ENCODE peak calls at places on chromosomes 7 and 10, in nine cellular contexts. Q is hepatocyte, N is HepG2, S is right lobe of liver, Z is neural progenitor cell, A is A549, M is psoas muscle, W is spleen, B is body of pancreas. C is an unnamed sample. For H3K4me1, the result is how much of the 10 kb centered on the place peaks cover.

GRCh38 chr10:79019961-79020491 is 48.7 kb upstream of the ZMIZ1 start:
- DNase-seq in W (peak), B (no peak), S (peak), M (peak), Q (peak), N (peak), A (no peak), Z (no peak), C (no peak)

GRCh38 chr7:44084695-44085094 is 2.4 kb upstream of the POLM start:
- DNase-seq in W (no peak), B (no peak), M (no peak), N (no peak), Z (no peak), S (no peak), Q (no peak), A (no peak), C (no peak)

GRCh38 chr10:35005868-35006267 is 84.3 kb downstream of the CUL2 start:
- DNase-seq in Q (no peak), Z (no peak), A (peak), M (no peak), W (no peak), S (no peak), B (no peak), N (no peak), C (no peak)

GRCh38 chr7:129917934-129918333 is 34.8 kb downstream of the UBE2H start:
- DNase-seq in S (no peak), M (no peak), W (no peak), Z (no peak), A (no peak), B (no peak), Q (no peak), N (no peak), C (no peak)

GRCh38 chr10:103232772-103233488 is 12.8 kb upstream of the RPEL1 start:
- DNase-seq in Q (no peak), A (no peak), N (peak), M (no peak), B (no peak), S (no peak), Z (no peak), W (no peak), C (no peak)

GRCh38 chr10:66259836-66260235 is 666.0 kb upstream of the LRRTM3 start:
- DNase-seq in N (no peak), A (no peak), B (no peak), Z (no peak), M (no peak), W (no peak), S (no peak), Q (no peak), C (no peak)

GRCh38 chr10:48800283-48800675 is 115.6 kb downstream of the WDFY4 start:
- DNase-seq in N (no peak), B (no peak), M (no peak), Z (no peak), Q (no peak), A (no peak), W (no peak), S (no peak), C (no peak)

GRCh38 chr7:29826530-29826822 is 20.2 kb downstream of the WIPF3 start:
- DNase-seq in N (no peak), S (no peak), Q (no peak), B (no peak), A (no peak), M (no peak), W (no peak), Z (no peak), C (no peak)

GRCh38 chr10:108849688-108850087 is 1073.6 kb downstream of the XPNPEP1 start:
- DNase-seq in W (no peak), S (no peak), A (no peak), N (no peak), Z (no peak), Q (no peak), M (no peak), B (no peak), C (no peak)
- H3K27ac ChIP-seq in W (no peak), S (no peak), A (no peak), N (no peak), Z (no peak), Q (no peak), M (no peak), B (no peak), C (no peak)

DNA sequence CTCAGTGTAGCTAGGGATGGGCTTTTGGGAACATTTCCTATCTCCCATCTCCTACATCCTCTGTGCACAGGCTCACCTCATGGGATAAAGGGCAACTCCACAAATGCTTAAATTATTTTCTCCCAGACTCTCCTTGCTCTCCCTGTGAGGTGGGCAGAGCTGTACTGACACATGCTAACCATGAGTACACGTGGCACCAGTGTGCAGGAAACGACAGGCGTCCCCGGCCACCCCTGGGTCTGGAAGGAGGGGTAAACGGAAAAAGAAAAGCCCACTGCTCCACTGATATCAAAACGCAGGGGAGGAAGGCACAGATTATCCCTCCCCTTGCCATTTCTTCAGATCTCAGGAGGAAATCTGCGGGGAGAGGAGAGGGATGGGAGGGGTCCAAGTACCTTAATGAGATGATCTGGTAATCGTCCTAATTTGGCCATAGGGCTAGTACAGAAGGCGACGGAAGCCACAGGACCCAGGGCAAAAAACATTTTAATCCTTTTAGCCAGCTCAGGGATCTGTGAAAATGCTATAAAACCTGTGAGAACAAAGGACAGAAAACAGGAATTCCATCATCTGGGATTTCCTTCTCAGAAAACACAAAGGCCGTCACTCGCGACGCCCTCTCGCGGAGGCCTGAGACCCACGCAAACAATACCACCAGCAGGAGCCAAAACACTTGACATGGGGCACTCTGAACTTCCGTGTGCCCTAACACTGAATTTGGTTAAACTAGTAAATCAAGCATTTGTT is 17.8 kb upstream of the CH25H start:
- DNase-seq in A (no peak), B (no peak), M (no peak), Q (peak), S (no peak), W (no peak), N (no peak), Z (peak), C (no peak)
- TF ChIP-seq CTCF in A (no peak), B (peak), M (peak), Q (peak), S (no peak), W (peak), N (no peak), Z (peak), C (no peak)

GRCh38 chr10:26441491-26442214 is 3.5 kb downstream of the APBB1IP start:
- DNase-seq in Q (no peak), M (no peak), Z (no peak), S (no peak), A (no peak), N (no peak), W (no peak), B (no peak), C (no peak)

GRCh38 chr10:26448292-26448691 is 10.2 kb downstream of the APBB1IP start:
- DNase-seq in N (no peak), Q (no peak), M (no peak), W (no peak), A (no peak), B (no peak), S (no peak), Z (no peak), C (no peak)

GRCh38 chr10:26448706-26449435 is 10.7 kb downstream of the APBB1IP start:
- DNase-seq in A (no peak), N (no peak), W (no peak), B (no peak), M (no peak), S (no peak), Z (no peak), Q (no peak), C (no peak)

GRCh38 chr10:26446258-26446657 is 8.1 kb downstream of the APBB1IP start:
- DNase-seq in W (no peak), Z (no peak), A (no peak), B (no peak), S (no peak), M (no peak), Q (no peak), N (no peak), C (no peak)

GRCh38 chr10:26445411-26446031 is 7.4 kb downstream of the APBB1IP start:
- DNase-seq in B (no peak), Z (no peak), Q (no peak), N (no peak), S (no peak), M (no peak), A (no peak), W (no peak), C (no peak)
- H3K4me1 ChIP-seq in B (under half), Z (under half), Q (under half), N (under half), S (under half), M (under half), A (under half), W (half or more), C (under half)

GRCh38 chr10:127937069-127937468 is 30.2 kb downstream of the PTPRE start:
- DNase-seq in N (no peak), M (no peak), A (no peak), W (no peak), Z (no peak), B (no peak), S (no peak), Q (no peak), C (no peak)

GRCh38 chr10:127937915-127938440 is 31.1 kb downstream of the PTPRE start:
- DNase-seq in Q (no peak), M (no peak), S (no peak), Z (no peak), B (no peak), A (no peak), N (no peak), W (no peak), C (no peak)

GRCh38 chr10:127932521-127933270 is 25.8 kb downstream of the PTPRE start:
- DNase-seq in W (no peak), N (no peak), S (no peak), B (no peak), A (no peak), M (no peak), Z (no peak), Q (no peak), C (no peak)

GRCh38 chr10:127934383-127934782 is 27.5 kb downstream of the PTPRE start:
- DNase-seq in N (no peak), Q (no peak), S (no peak), Z (no peak), A (no peak), B (no peak), W (no peak), M (no peak), C (peak)

GRCh38 chr10:127935115-127935561 is 28.2 kb downstream of the PTPRE start:
- DNase-seq in Z (no peak), W (no peak), Q (no peak), M (peak), B (no peak), S (no peak), A (no peak), N (no peak), C (no peak)
- H3K27ac ChIP-seq in Z (no peak), W (no peak), Q (no peak), M (no peak), B (no peak), S (no peak), A (no peak), N (no peak), C (no peak)

GRCh38 chr10:9301148-9301547 is 1246.7 kb downstream of the GATA3 start:
- DNase-seq in Q (no peak), A (no peak), S (no peak), W (no peak), B (no peak), N (no peak), Z (no peak), M (no peak), C (no peak)
- TF ChIP-seq CTCF in Q (peak), A (peak), S (no peak), W (no peak), B (no peak), N (peak), Z (peak), M (no peak), C (no peak)

DNA sequence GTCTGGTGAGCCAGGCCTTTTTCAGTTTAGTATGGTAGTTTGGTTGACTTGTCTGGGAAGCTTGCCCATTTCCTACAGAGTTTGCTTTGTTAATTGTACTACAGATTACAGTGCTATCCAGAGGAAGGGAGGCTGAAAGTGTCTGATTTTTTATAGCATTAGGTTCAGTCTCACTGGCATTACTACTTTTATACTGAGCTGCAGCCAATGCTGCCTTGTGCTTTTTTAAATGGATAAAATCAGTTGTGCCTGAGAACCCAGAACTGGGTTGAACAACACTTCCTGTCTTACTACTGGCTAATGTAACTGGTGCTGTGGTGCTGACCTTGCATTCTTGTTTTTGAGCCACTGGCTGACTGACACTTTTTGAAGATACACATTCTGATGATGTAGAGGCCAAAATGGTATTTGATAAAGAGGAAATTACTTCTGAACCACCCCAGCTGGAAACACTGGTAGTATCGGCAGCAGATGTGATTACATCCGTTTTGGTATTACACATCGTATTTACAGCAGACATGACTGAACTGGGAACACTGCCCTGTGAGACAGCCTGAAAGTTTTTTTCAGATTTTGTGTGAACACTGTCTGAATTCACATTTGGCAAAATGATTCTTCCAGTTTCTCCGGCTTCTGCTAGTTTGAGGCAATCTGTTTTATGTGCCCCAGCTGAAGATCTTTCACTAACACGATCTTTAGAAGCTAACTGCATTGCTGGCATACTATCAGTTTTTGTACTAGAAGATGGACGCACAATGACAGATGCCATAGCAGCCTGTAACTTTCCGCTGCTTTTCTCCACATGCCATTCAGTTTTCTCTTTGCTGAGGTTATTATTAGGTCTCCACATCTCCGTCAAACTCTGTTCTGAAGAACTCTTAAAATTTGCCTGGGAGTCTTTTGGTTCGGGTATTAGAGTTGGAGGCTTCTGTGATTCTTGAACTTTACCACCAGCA is 74.1 kb downstream of the NRBF2 start:
- DNase-seq in S (no peak), M (no peak), Z (no peak), B (no peak), W (no peak), N (no peak), A (no peak), Q (peak), C (peak)
- H3K4me1 ChIP-seq in S (under half), M (half or more), Z (under half), B (under half), W (half or more), N (under half), A (under half), Q (under half), C (under half)

C was measured in testis.